ENCODE peak calls at places on chromosomes 4 and X, in six cellular contexts. I is tibial nerve, K is midbrain, G is T-cell, Z is AML-193, X is NCI-H2029. F is an unnamed sample.

GRCh38 chr4:76984788-76985211 is 35.2 kb downstream of the SEPTIN11 start:
- DNase-seq in I (peak; percentile 54), K (peak; percentile 18), G (no peak), Z (no peak), X (no peak), F (no peak)

GRCh38 chr4:142035556-142035955 is 399.2 kb downstream of the IL15 start:
- DNase-seq in I (no peak), K (no peak), G (no peak), Z (no peak), X (no peak), F (no peak)

GRCh38 chr4:24070117-24070516 is 180.3 kb upstream of the PPARGC1A start:
- DNase-seq in I (no peak), K (no peak), G (no peak), Z (no peak), X (no peak), F (no peak)

GRCh38 chr4:62601737-62602136 is 1401.6 kb downstream of the ADGRL3 start:
- DNase-seq in I (no peak), K (no peak), G (no peak), Z (no peak), X (no peak), F (no peak)

GRCh38 chrX:131746491-131746968 is 202.7 kb downstream of the OR13H1 start:
- DNase-seq in I (no peak), K (peak; percentile 86), G (no peak), Z (no peak), X (no peak), F (no peak)

GRCh38 chrX:50581405-50581804 is 110.8 kb upstream of the DGKK start:
- DNase-seq in I (no peak), K (no peak), G (no peak), Z (no peak), X (no peak), F (no peak)

GRCh38 chr4:168848112-168848511 is 161.9 kb downstream of the CBR4 start:
- DNase-seq in I (no peak), K (peak; percentile 28), G (no peak), Z (no peak), X (peak; percentile 5), F (no peak)

GRCh38 chr4:102642571-102643298 is 118.0 kb downstream of the MANBA start:
- DNase-seq in I (no peak), K (no peak), G (no peak), Z (no peak), X (no peak), F (no peak)

GRCh38 chr4:47287735-47288134 is 175.8 kb downstream of the COMMD8 start:
- DNase-seq in I (no peak), K (no peak), G (no peak), Z (peak; percentile 15), X (no peak), F (no peak)

GRCh38 chr4:26127851-26128337 is 192.9 kb upstream of the RBPJ start:
- DNase-seq in I (no peak), K (no peak), G (no peak), Z (no peak), X (peak; percentile 93), F (no peak)

GRCh38 chr4:134624365-134624764 is 422.8 kb upstream of the PABPC4L start:
- DNase-seq in I (no peak), K (no peak), G (no peak), Z (no peak), X (no peak), F (no peak)

GRCh38 chrX:19660604-19661003 is 145.3 kb upstream of the MAP3K15 start:
- DNase-seq in I (no peak), K (no peak), G (no peak), Z (no peak), X (no peak), F (no peak)

GRCh38 chr4:174928174-174928573 is 10.0 kb downstream of the ADAM29 start:
- DNase-seq in I (no peak), K (no peak), G (no peak), Z (no peak), X (no peak), F (no peak)

GRCh38 chr4:122773021-122773420 is 40.5 kb downstream of the BBS12 start:
- DNase-seq in I (no peak), K (no peak), G (no peak), Z (peak; percentile 17), X (no peak), F (no peak)

GRCh38 chr4:22235798-22236197 is 280.1 kb downstream of the ADGRA3 start:
- DNase-seq in I (no peak), K (no peak), G (no peak), Z (no peak), X (no peak), F (no peak)

GRCh38 chrX:15334561-15334960 is 762 bp downstream of the PIGA start:
- DNase-seq in I (no peak), K (no peak), G (peak; percentile 26), Z (no peak), X (no peak), F (no peak)

GRCh38 chr4:153335665-153336064 is 8.8 kb upstream of the MND1 start:
- DNase-seq in I (no peak), K (no peak), G (no peak), Z (no peak), X (no peak), F (no peak)

GRCh38 chr4:146972036-146972435 is 26.4 kb upstream of the TTC29 start:
- DNase-seq in I (no peak), K (no peak), G (no peak), Z (no peak), X (no peak), F (no peak)